ENCODE peak calls at places on chromosomes 1 and 21, in four cellular contexts. One of them, this sample, is unnamed.

GRCh38 chr1:187790724-187791123 is 962.0 kb downstream of the PLA2G4A start:
- DNase-seq in GM19239: no peak
- DNase-seq in activated naive CD4-positive, alpha-beta T cell treated with Interleukin-2 at 50 U/mL for 16 hours: no peak
- DNase-seq in HS-5: no peak
- DNase-seq in this sample: no peak

GRCh38 chr1:181898773-181899172 is 162.7 kb downstream of the ZNF648 start:
- DNase-seq in GM19239: no peak
- DNase-seq in activated naive CD4-positive, alpha-beta T cell treated with Interleukin-2 at 50 U/mL for 16 hours: no peak
- DNase-seq in HS-5: no peak
- DNase-seq in this sample: no peak

GRCh38 chr21:37243961-37244360 is 23.2 kb downstream of the VPS26C start:
- DNase-seq in GM19239: no peak
- DNase-seq in activated naive CD4-positive, alpha-beta T cell treated with Interleukin-2 at 50 U/mL for 16 hours: no peak
- DNase-seq in HS-5: no peak
- DNase-seq in this sample: no peak

GRCh38 chr1:78401148-78401547 is 89.6 kb upstream of the PTGFR start:
- DNase-seq in GM19239: no peak
- DNase-seq in activated naive CD4-positive, alpha-beta T cell treated with Interleukin-2 at 50 U/mL for 16 hours: no peak
- DNase-seq in HS-5: no peak
- DNase-seq in this sample: no peak

GRCh38 chr1:222618880-222619321 is 1.0 kb downstream of the MIA3 start:
- DNase-seq in GM19239: no peak
- DNase-seq in activated naive CD4-positive, alpha-beta T cell treated with Interleukin-2 at 50 U/mL for 16 hours: peak
- DNase-seq in HS-5: no peak
- DNase-seq in this sample: no peak

GRCh38 chr1:117929340-117930172 is at the start of the genes GDAP2 and WDR3:
- DNase-seq in GM19239: peak
- DNase-seq in activated naive CD4-positive, alpha-beta T cell treated with Interleukin-2 at 50 U/mL for 16 hours: peak
- DNase-seq in HS-5: peak
- DNase-seq in this sample: peak

GRCh38 chr1:235821361-235821981 is 45.2 kb downstream of the LYST start:
- DNase-seq in GM19239: no peak
- DNase-seq in activated naive CD4-positive, alpha-beta T cell treated with Interleukin-2 at 50 U/mL for 16 hours: no peak
- DNase-seq in HS-5: no peak
- DNase-seq in this sample: no peak

GRCh38 chr1:182054698-182055326 is 6.7 kb downstream of the ZNF648 start:
- DNase-seq in GM19239: peak
- DNase-seq in activated naive CD4-positive, alpha-beta T cell treated with Interleukin-2 at 50 U/mL for 16 hours: peak
- DNase-seq in HS-5: no peak
- DNase-seq in this sample: peak

GRCh38 chr1:72140222-72140621 is 142.1 kb downstream of the NEGR1 start:
- DNase-seq in GM19239: no peak
- DNase-seq in activated naive CD4-positive, alpha-beta T cell treated with Interleukin-2 at 50 U/mL for 16 hours: no peak
- DNase-seq in HS-5: peak
- DNase-seq in this sample: no peak

GRCh38 chr1:8478566-8478965 is 160.7 kb downstream of the SLC45A1 start:
- DNase-seq in GM19239: no peak
- DNase-seq in activated naive CD4-positive, alpha-beta T cell treated with Interleukin-2 at 50 U/mL for 16 hours: no peak
- DNase-seq in HS-5: no peak
- DNase-seq in this sample: no peak

GRCh38 chr1:66752000-66752592 is at the start of gene DYNLT5:
- DNase-seq in GM19239: no peak
- DNase-seq in activated naive CD4-positive, alpha-beta T cell treated with Interleukin-2 at 50 U/mL for 16 hours: no peak
- DNase-seq in HS-5: no peak
- DNase-seq in this sample: no peak

GRCh38 chr1:26582053-26582835 is 52.7 kb downstream of the RPS6KA1 start:
- DNase-seq in GM19239: peak
- DNase-seq in activated naive CD4-positive, alpha-beta T cell treated with Interleukin-2 at 50 U/mL for 16 hours: no peak
- DNase-seq in HS-5: no peak
- DNase-seq in this sample: no peak

GRCh38 chr1:184892116-184892515 is 82.2 kb downstream of the NIBAN1 start:
- DNase-seq in GM19239: no peak
- DNase-seq in activated naive CD4-positive, alpha-beta T cell treated with Interleukin-2 at 50 U/mL for 16 hours: peak
- DNase-seq in HS-5: no peak
- DNase-seq in this sample: no peak

GRCh38 chr1:156618853-156619581 is at the start of gene HAPLN2:
- DNase-seq in GM19239: no peak
- DNase-seq in activated naive CD4-positive, alpha-beta T cell treated with Interleukin-2 at 50 U/mL for 16 hours: peak
- DNase-seq in HS-5: no peak
- DNase-seq in this sample: peak

GRCh38 chr1:38815903-38816627 is 43.5 kb downstream of the RRAGC start:
- DNase-seq in GM19239: peak
- DNase-seq in activated naive CD4-positive, alpha-beta T cell treated with Interleukin-2 at 50 U/mL for 16 hours: no peak
- DNase-seq in HS-5: no peak
- DNase-seq in this sample: no peak

GRCh38 chr1:91761303-91761721 is 124.6 kb downstream of the TGFBR3 start:
- DNase-seq in GM19239: no peak
- DNase-seq in activated naive CD4-positive, alpha-beta T cell treated with Interleukin-2 at 50 U/mL for 16 hours: no peak
- DNase-seq in HS-5: no peak
- DNase-seq in this sample: no peak

GRCh38 chr1:2799811-2800663 is 1.5 kb downstream of the TTC34 start:
- DNase-seq in GM19239: no peak
- DNase-seq in activated naive CD4-positive, alpha-beta T cell treated with Interleukin-2 at 50 U/mL for 16 hours: no peak
- DNase-seq in HS-5: no peak
- DNase-seq in this sample: no peak

GRCh38 chr1:22111620-22112019 is 31.3 kb downstream of the WNT4 start:
- DNase-seq in GM19239: no peak
- DNase-seq in activated naive CD4-positive, alpha-beta T cell treated with Interleukin-2 at 50 U/mL for 16 hours: no peak
- DNase-seq in HS-5: no peak
- DNase-seq in this sample: no peak

GRCh38 chr21:18356801-18357200 is 46.8 kb downstream of the TMPRSS15 start:
- DNase-seq in GM19239: no peak
- DNase-seq in activated naive CD4-positive, alpha-beta T cell treated with Interleukin-2 at 50 U/mL for 16 hours: no peak
- DNase-seq in HS-5: no peak
- DNase-seq in this sample: no peak

GRCh38 chr1:47187926-47188250 is 1.9 kb downstream of the PDZK1IP1 start:
- DNase-seq in GM19239: no peak
- DNase-seq in activated naive CD4-positive, alpha-beta T cell treated with Interleukin-2 at 50 U/mL for 16 hours: no peak
- DNase-seq in HS-5: no peak
- DNase-seq in this sample: peak

GRCh38 chr1:95382385-95382784 is 148.4 kb downstream of the RWDD3 start:
- DNase-seq in GM19239: no peak
- DNase-seq in activated naive CD4-positive, alpha-beta T cell treated with Interleukin-2 at 50 U/mL for 16 hours: no peak
- DNase-seq in HS-5: no peak
- DNase-seq in this sample: no peak

GRCh38 chr1:63746129-63746864 is 27.5 kb upstream of the ROR1 start:
- DNase-seq in GM19239: no peak
- DNase-seq in activated naive CD4-positive, alpha-beta T cell treated with Interleukin-2 at 50 U/mL for 16 hours: no peak
- DNase-seq in HS-5: no peak
- DNase-seq in this sample: no peak

GRCh38 chr1:2125375-2126211 is 69.0 kb downstream of the FAAP20 start:
- DNase-seq in GM19239: no peak
- DNase-seq in activated naive CD4-positive, alpha-beta T cell treated with Interleukin-2 at 50 U/mL for 16 hours: no peak
- DNase-seq in HS-5: no peak
- DNase-seq in this sample: no peak

GRCh38 chr1:39142394-39143060 is 62.0 kb upstream of the MACF1 start:
- DNase-seq in GM19239: no peak
- DNase-seq in activated naive CD4-positive, alpha-beta T cell treated with Interleukin-2 at 50 U/mL for 16 hours: no peak
- DNase-seq in HS-5: no peak
- DNase-seq in this sample: no peak

GRCh38 chr1:245258271-245258920 is 103.6 kb downstream of the KIF26B start:
- DNase-seq in GM19239: no peak
- DNase-seq in activated naive CD4-positive, alpha-beta T cell treated with Interleukin-2 at 50 U/mL for 16 hours: no peak
- DNase-seq in HS-5: no peak
- DNase-seq in this sample: no peak

GRCh38 chr1:40694353-40694874 is 2.9 kb downstream of the NFYC start:
- DNase-seq in GM19239: no peak
- DNase-seq in activated naive CD4-positive, alpha-beta T cell treated with Interleukin-2 at 50 U/mL for 16 hours: no peak
- DNase-seq in HS-5: no peak
- DNase-seq in this sample: no peak

GRCh38 chr1:223748405-223748772 is 36.0 kb downstream of the CAPN2 start:
- DNase-seq in GM19239: no peak
- DNase-seq in activated naive CD4-positive, alpha-beta T cell treated with Interleukin-2 at 50 U/mL for 16 hours: peak
- DNase-seq in HS-5: no peak
- DNase-seq in this sample: no peak

GRCh38 chr1:168799918-168800605 is 71.1 kb upstream of the DPT start:
- DNase-seq in GM19239: no peak
- DNase-seq in activated naive CD4-positive, alpha-beta T cell treated with Interleukin-2 at 50 U/mL for 16 hours: no peak
- DNase-seq in HS-5: no peak
- DNase-seq in this sample: no peak

GRCh38 chr1:199685369-199685768 is 342.1 kb upstream of the NR5A2 start:
- DNase-seq in GM19239: no peak
- DNase-seq in activated naive CD4-positive, alpha-beta T cell treated with Interleukin-2 at 50 U/mL for 16 hours: no peak
- DNase-seq in HS-5: peak
- DNase-seq in this sample: no peak

GRCh38 chr1:162844153-162844552 is 16.8 kb downstream of the CCDC190 start:
- DNase-seq in GM19239: no peak
- DNase-seq in activated naive CD4-positive, alpha-beta T cell treated with Interleukin-2 at 50 U/mL for 16 hours: no peak
- DNase-seq in HS-5: no peak
- DNase-seq in this sample: no peak

GRCh38 chr1:67673468-67674201 is 11.4 kb upstream of the GADD45A start:
- DNase-seq in GM19239: no peak
- DNase-seq in activated naive CD4-positive, alpha-beta T cell treated with Interleukin-2 at 50 U/mL for 16 hours: no peak
- DNase-seq in HS-5: no peak
- DNase-seq in this sample: no peak

GRCh38 chr1:74523873-74524480 is 11.6 kb upstream of the LRRC53 start:
- DNase-seq in GM19239: no peak
- DNase-seq in activated naive CD4-positive, alpha-beta T cell treated with Interleukin-2 at 50 U/mL for 16 hours: no peak
- DNase-seq in HS-5: no peak
- DNase-seq in this sample: no peak

This sample was measured in activated CD8-positive, alpha-beta T cell treated with anti-CD3 and anti-CD28 coated beads, Interleukin-2, amount 10 ng/mL, durations not matched to agents 7 days and 5 days.